ENCODE peak calls at places on chromosomes 6 and 20, in seven cellular contexts. J is GM19239; Z is heart right ventricle; O is H9; B is COR-L47; L is stimulated activated CD4-positive, alpha-beta T cell treated with anti-CD3 and anti-CD28 coated beads, Interleukin-4, amount 100 ng/mL, for 48 hours; T is hippocampal formation. P is an unnamed sample.

GRCh38 chr6:163630991-163631390 is 216.5 kb downstream of the QKI start:
- DNase-seq in B (no peak), Z (no peak), T (no peak), J (no peak), O (no peak), L (no peak), P (no peak)

GRCh38 chr6:139257821-139258398 is 33.9 kb downstream of the TXLNB start:
- DNase-seq in J (no peak), T (no peak), B (no peak), L (no peak), Z (no peak), O (peak; percentile 45), P (no peak)

GRCh38 chr6:111798281-111798725 is 74.9 kb downstream of the FYN start:
- DNase-seq in O (no peak), Z (no peak), L (no peak), B (no peak), J (no peak), T (no peak), P (no peak)

GRCh38 chr6:166275714-166276166 is 32.5 kb downstream of the PRR18 start:
- DNase-seq in B (no peak), L (peak; percentile 81), O (peak; percentile 77), T (peak; percentile 57), J (peak; percentile 70), Z (peak; percentile 75), P (peak; percentile 70)

GRCh38 chr6:37314803-37315515 is 38.8 kb upstream of the RNF8 start:
- DNase-seq in J (peak; percentile 35), O (peak; percentile 71), T (no peak), L (no peak), Z (no peak), B (no peak), P (no peak)

GRCh38 chr6:37536462-37537225 is 37.0 kb upstream of the CCDC167 start:
- DNase-seq in T (no peak), O (peak; percentile 54), B (peak; percentile 20), Z (no peak), J (no peak), L (no peak), P (no peak)

GRCh38 chr6:148192310-148192709 is 150.3 kb upstream of the SASH1 start:
- DNase-seq in B (no peak), T (no peak), L (no peak), J (no peak), Z (no peak), O (no peak), P (no peak)

GRCh38 chr20:32282461-32282860 is 5.0 kb downstream of the KIF3B start:
- DNase-seq in Z (peak; percentile 45), B (peak; percentile 39), J (no peak), L (no peak), T (no peak), O (no peak), P (peak; percentile 77)

GRCh38 chr6:81475646-81476045 is 276.8 kb downstream of the TENT5A start:
- DNase-seq in L (no peak), O (no peak), J (no peak), T (no peak), B (no peak), Z (no peak), P (no peak)

GRCh38 chr6:150600302-150601017 is 775 bp downstream of the PLEKHG1 start:
- DNase-seq in O (peak; percentile 83), J (peak; percentile 74), Z (peak; percentile 55), L (peak; percentile 47), B (no peak), T (no peak), P (peak; percentile 70)

GRCh38 chr6:54801669-54802068 is 44.9 kb upstream of the FAM83B start:
- DNase-seq in Z (no peak), J (no peak), O (no peak), B (no peak), L (no peak), T (no peak), P (no peak)

GRCh38 chr6:307065-307814 is 15.0 kb downstream of the DUSP22 start:
- DNase-seq in B (no peak), T (no peak), O (no peak), Z (no peak), J (no peak), L (no peak), P (no peak)

GRCh38 chr6:14283600-14284235 is 166.1 kb downstream of the CD83 start:
- DNase-seq in B (no peak), T (no peak), L (no peak), J (no peak), O (peak; percentile 30), Z (peak; percentile 28), P (no peak)

GRCh38 chr6:116511424-116512131 is at the start of gene CALHM5:
- DNase-seq in T (no peak), Z (peak; percentile 43), O (peak; percentile 36), J (no peak), B (no peak), L (no peak), P (no peak)

GRCh38 chr6:13194852-13195251 is 133.5 kb downstream of the TBC1D7 start:
- DNase-seq in B (peak; percentile 20), T (peak; percentile 16), Z (peak; percentile 24), J (peak; percentile 55), L (peak; percentile 5), O (peak; percentile 54), P (no peak)

GRCh38 chr20:1854246-1854645 is 41.0 kb upstream of the SIRPA start:
- DNase-seq in T (no peak), O (no peak), B (no peak), Z (no peak), J (no peak), L (no peak), P (peak; percentile 16)

GRCh38 chr6:13303668-13304017 is 24.7 kb downstream of the TBC1D7 start:
- DNase-seq in T (peak; percentile 27), Z (peak; percentile 73), B (no peak), J (peak; percentile 62), O (no peak), L (peak; percentile 15), P (no peak)

GRCh38 chr6:42278131-42278853 is 60.6 kb upstream of the MRPS10 start:
- DNase-seq in B (no peak), Z (no peak), J (no peak), L (no peak), T (no peak), O (no peak), P (no peak)

GRCh38 chr6:37083243-37084138 is 78.0 kb downstream of the FGD2 start:
- DNase-seq in B (peak; percentile 77), J (no peak), Z (peak; percentile 74), O (no peak), L (no peak), T (peak; percentile 37), P (no peak)

GRCh38 chr6:496649-497048 is 105.1 kb downstream of the IRF4 start:
- DNase-seq in Z (no peak), B (no peak), T (no peak), O (no peak), J (no peak), L (no peak), P (no peak)

GRCh38 chr20:52087471-52087870 is 104.1 kb downstream of the ZFP64 start:
- DNase-seq in J (no peak), B (no peak), T (no peak), O (no peak), Z (no peak), L (no peak), P (no peak)

GRCh38 chr6:20906938-20907337 is 372.7 kb downstream of the CDKAL1 start:
- DNase-seq in T (no peak), Z (no peak), O (no peak), J (no peak), L (no peak), B (no peak), P (no peak)

GRCh38 chr20:47535088-47535487 is 33.4 kb downstream of the NCOA3 start:
- DNase-seq in T (no peak), L (no peak), Z (no peak), J (no peak), B (no peak), O (peak; percentile 81), P (no peak)

GRCh38 chr6:85390105-85390728 is 59.7 kb upstream of the NT5E start:
- DNase-seq in T (no peak), L (no peak), J (no peak), Z (no peak), O (no peak), B (no peak), P (no peak)

GRCh38 chr6:135938588-135939215 is 87.2 kb downstream of the PDE7B start:
- DNase-seq in O (no peak), Z (peak; percentile 26), T (peak; percentile 50), J (no peak), B (no peak), L (no peak), P (no peak)

GRCh38 chr6:11392778-11393507 is 144.6 kb upstream of the TMEM170B start:
- DNase-seq in T (no peak), O (no peak), L (no peak), Z (peak; percentile 35), J (no peak), B (peak; percentile 7), P (no peak)

GRCh38 chr6:17584241-17584803 is 15.8 kb upstream of the FAM8A1 start:
- DNase-seq in T (peak; percentile 95), Z (no peak), B (peak; percentile 71), J (peak; percentile 26), L (no peak), O (no peak), P (peak; percentile 55)

GRCh38 chr20:40703981-40704530 is 15.0 kb upstream of the MAFB start:
- DNase-seq in T (no peak), Z (no peak), L (no peak), J (no peak), O (no peak), B (no peak), P (no peak)

GRCh38 chr6:13813621-13814175 is 659 bp downstream of the MCUR1 start:
- DNase-seq in B (peak; percentile 64), Z (peak; percentile 69), J (peak; percentile 75), L (no peak), T (no peak), O (peak; percentile 87), P (peak; percentile 49)

GRCh38 chr20:47343007-47343472 is 13.5 kb downstream of the ZMYND8 start:
- DNase-seq in J (no peak), T (no peak), Z (no peak), O (no peak), L (no peak), B (no peak), P (no peak)

GRCh38 chr6:97186416-97186999 is 96.5 kb downstream of the MMS22L start:
- DNase-seq in B (peak; percentile 72), O (peak; percentile 50), Z (peak; percentile 28), L (peak; percentile 56), T (peak; percentile 52), J (peak; percentile 22), P (peak; percentile 69)

GRCh38 chr6:16727996-16728395 is 33.3 kb downstream of the ATXN1 start:
- DNase-seq in L (no peak), Z (no peak), T (no peak), J (no peak), B (no peak), O (no peak), P (no peak)

GRCh38 chr6:156718647-156719394 is 58.4 kb upstream of the ARID1B start:
- DNase-seq in O (peak; percentile 33), Z (peak; percentile 34), T (no peak), B (no peak), J (no peak), L (no peak), P (no peak)

P was measured in NCI-H774.